ENCODE peak calls at places on chromosomes 1 and 21, in nine cellular contexts. One of them, this sample, is unnamed.

GRCh38 chr1:68173283-68174172 is 58.8 kb downstream of the WLS start:
- DNase-seq in heart left ventricle: no peak
- DNase-seq in anterior cingulate cortex: no peak
- DNase-seq in endothelial cell: no peak
- DNase-seq in astrocyte of the cerebellum: peak
- DNase-seq in small intestine: no peak
- DNase-seq in NCI-H774: peak
- DNase-seq in activated B cell treated with CpG ODN at 0.5 μM for 24 hours: no peak
- DNase-seq in fibroblast of lung: peak
- DNase-seq in this sample: no peak

GRCh38 chr1:63074321-63074720 is 248.0 kb upstream of the FOXD3 start:
- DNase-seq in heart left ventricle: no peak
- DNase-seq in anterior cingulate cortex: no peak
- DNase-seq in endothelial cell: no peak
- DNase-seq in astrocyte of the cerebellum: no peak
- DNase-seq in small intestine: no peak
- DNase-seq in NCI-H774: no peak
- DNase-seq in activated B cell treated with CpG ODN at 0.5 μM for 24 hours: no peak
- DNase-seq in fibroblast of lung: no peak
- DNase-seq in this sample: no peak

GRCh38 chr1:7646981-7647901 is 123.9 kb upstream of the VAMP3 start:
- DNase-seq in heart left ventricle: peak
- DNase-seq in anterior cingulate cortex: peak
- DNase-seq in endothelial cell: peak
- DNase-seq in astrocyte of the cerebellum: no peak
- DNase-seq in small intestine: peak
- DNase-seq in NCI-H774: peak
- DNase-seq in activated B cell treated with CpG ODN at 0.5 μM for 24 hours: peak
- DNase-seq in fibroblast of lung: peak
- DNase-seq in this sample: peak

GRCh38 chr1:165342588-165342987 is 13.9 kb downstream of the LMX1A start:
- DNase-seq in heart left ventricle: no peak
- DNase-seq in anterior cingulate cortex: no peak
- DNase-seq in endothelial cell: no peak
- DNase-seq in astrocyte of the cerebellum: no peak
- DNase-seq in small intestine: no peak
- DNase-seq in NCI-H774: no peak
- DNase-seq in activated B cell treated with CpG ODN at 0.5 μM for 24 hours: no peak
- DNase-seq in fibroblast of lung: no peak
- DNase-seq in this sample: no peak

GRCh38 chr1:186102107-186102506 is 272.9 kb downstream of the TPR start:
- DNase-seq in heart left ventricle: no peak
- DNase-seq in anterior cingulate cortex: no peak
- DNase-seq in endothelial cell: no peak
- DNase-seq in astrocyte of the cerebellum: no peak
- DNase-seq in small intestine: no peak
- DNase-seq in NCI-H774: no peak
- DNase-seq in activated B cell treated with CpG ODN at 0.5 μM for 24 hours: no peak
- DNase-seq in fibroblast of lung: no peak
- DNase-seq in this sample: no peak

GRCh38 chr21:36082140-36082742 is 12.4 kb downstream of the CBR1 start:
- DNase-seq in heart left ventricle: no peak
- DNase-seq in anterior cingulate cortex: no peak
- DNase-seq in endothelial cell: no peak
- DNase-seq in astrocyte of the cerebellum: no peak
- DNase-seq in small intestine: no peak
- DNase-seq in NCI-H774: no peak
- DNase-seq in activated B cell treated with CpG ODN at 0.5 μM for 24 hours: no peak
- DNase-seq in fibroblast of lung: peak
- DNase-seq in this sample: no peak

GRCh38 chr1:172352435-172352834 is 68.0 kb upstream of the C1orf105 start:
- DNase-seq in heart left ventricle: no peak
- DNase-seq in anterior cingulate cortex: no peak
- DNase-seq in endothelial cell: no peak
- DNase-seq in astrocyte of the cerebellum: no peak
- DNase-seq in small intestine: no peak
- DNase-seq in NCI-H774: no peak
- DNase-seq in activated B cell treated with CpG ODN at 0.5 μM for 24 hours: no peak
- DNase-seq in fibroblast of lung: no peak
- DNase-seq in this sample: no peak

GRCh38 chr1:192057766-192058165 is 100.5 kb upstream of the RGS18 start:
- DNase-seq in heart left ventricle: no peak
- DNase-seq in anterior cingulate cortex: no peak
- DNase-seq in endothelial cell: no peak
- DNase-seq in astrocyte of the cerebellum: no peak
- DNase-seq in small intestine: no peak
- DNase-seq in NCI-H774: no peak
- DNase-seq in activated B cell treated with CpG ODN at 0.5 μM for 24 hours: no peak
- DNase-seq in fibroblast of lung: no peak
- DNase-seq in this sample: no peak

GRCh38 chr1:115807723-115808122 is 33.2 kb downstream of the NHLH2 start:
- DNase-seq in heart left ventricle: no peak
- DNase-seq in anterior cingulate cortex: peak
- DNase-seq in endothelial cell: peak
- DNase-seq in astrocyte of the cerebellum: peak
- DNase-seq in small intestine: peak
- DNase-seq in NCI-H774: peak
- DNase-seq in activated B cell treated with CpG ODN at 0.5 μM for 24 hours: no peak
- DNase-seq in fibroblast of lung: peak
- DNase-seq in this sample: no peak

GRCh38 chr1:94686882-94687281 is 133.3 kb upstream of the SLC44A3 start:
- DNase-seq in heart left ventricle: no peak
- DNase-seq in anterior cingulate cortex: no peak
- DNase-seq in endothelial cell: no peak
- DNase-seq in astrocyte of the cerebellum: no peak
- DNase-seq in small intestine: peak
- DNase-seq in NCI-H774: no peak
- DNase-seq in activated B cell treated with CpG ODN at 0.5 μM for 24 hours: no peak
- DNase-seq in fibroblast of lung: no peak
- DNase-seq in this sample: no peak

GRCh38 chr1:1004780-1005697 is 5.1 kb upstream of the HES4 start:
- DNase-seq in heart left ventricle: no peak
- DNase-seq in anterior cingulate cortex: no peak
- DNase-seq in endothelial cell: peak
- DNase-seq in astrocyte of the cerebellum: no peak
- DNase-seq in small intestine: peak
- DNase-seq in NCI-H774: peak
- DNase-seq in activated B cell treated with CpG ODN at 0.5 μM for 24 hours: no peak
- DNase-seq in fibroblast of lung: peak
- DNase-seq in this sample: no peak

GRCh38 chr1:231272173-231272572 is 31.2 kb downstream of the GNPAT start:
- DNase-seq in heart left ventricle: no peak
- DNase-seq in anterior cingulate cortex: no peak
- DNase-seq in endothelial cell: no peak
- DNase-seq in astrocyte of the cerebellum: no peak
- DNase-seq in small intestine: no peak
- DNase-seq in NCI-H774: no peak
- DNase-seq in activated B cell treated with CpG ODN at 0.5 μM for 24 hours: no peak
- DNase-seq in fibroblast of lung: no peak
- DNase-seq in this sample: no peak

GRCh38 chr1:77081834-77082233 is 137.4 kb downstream of the PIGK start:
- DNase-seq in heart left ventricle: peak
- DNase-seq in anterior cingulate cortex: no peak
- DNase-seq in endothelial cell: no peak
- DNase-seq in astrocyte of the cerebellum: no peak
- DNase-seq in small intestine: no peak
- DNase-seq in NCI-H774: no peak
- DNase-seq in activated B cell treated with CpG ODN at 0.5 μM for 24 hours: no peak
- DNase-seq in fibroblast of lung: no peak
- DNase-seq in this sample: no peak

GRCh38 chr1:52054496-52055065 is 410 bp downstream of the TXNDC12 start:
- DNase-seq in heart left ventricle: no peak
- DNase-seq in anterior cingulate cortex: no peak
- DNase-seq in endothelial cell: no peak
- DNase-seq in astrocyte of the cerebellum: no peak
- DNase-seq in small intestine: no peak
- DNase-seq in NCI-H774: no peak
- DNase-seq in activated B cell treated with CpG ODN at 0.5 μM for 24 hours: no peak
- DNase-seq in fibroblast of lung: no peak
- DNase-seq in this sample: no peak

GRCh38 chr1:36570016-36570415 is 87.3 kb upstream of the CSF3R start:
- DNase-seq in heart left ventricle: no peak
- DNase-seq in anterior cingulate cortex: no peak
- DNase-seq in endothelial cell: no peak
- DNase-seq in astrocyte of the cerebellum: no peak
- DNase-seq in small intestine: no peak
- DNase-seq in NCI-H774: no peak
- DNase-seq in activated B cell treated with CpG ODN at 0.5 μM for 24 hours: no peak
- DNase-seq in fibroblast of lung: no peak
- DNase-seq in this sample: peak

GRCh38 chr1:34060901-34061415 is 104.1 kb downstream of the CSMD2 start:
- DNase-seq in heart left ventricle: peak
- DNase-seq in anterior cingulate cortex: no peak
- DNase-seq in endothelial cell: no peak
- DNase-seq in astrocyte of the cerebellum: no peak
- DNase-seq in small intestine: no peak
- DNase-seq in NCI-H774: no peak
- DNase-seq in activated B cell treated with CpG ODN at 0.5 μM for 24 hours: no peak
- DNase-seq in fibroblast of lung: no peak
- DNase-seq in this sample: no peak

GRCh38 chr21:44510508-44511218 is 29.3 kb downstream of the KRTAP10-1 start:
- DNase-seq in heart left ventricle: peak
- DNase-seq in anterior cingulate cortex: no peak
- DNase-seq in endothelial cell: peak
- DNase-seq in astrocyte of the cerebellum: no peak
- DNase-seq in small intestine: peak
- DNase-seq in NCI-H774: peak
- DNase-seq in activated B cell treated with CpG ODN at 0.5 μM for 24 hours: peak
- DNase-seq in fibroblast of lung: peak
- DNase-seq in this sample: no peak

GRCh38 chr1:211329764-211330201 is 3.1 kb downstream of the TRAF5 start:
- DNase-seq in heart left ventricle: no peak
- DNase-seq in anterior cingulate cortex: no peak
- DNase-seq in endothelial cell: no peak
- DNase-seq in astrocyte of the cerebellum: no peak
- DNase-seq in small intestine: peak
- DNase-seq in NCI-H774: no peak
- DNase-seq in activated B cell treated with CpG ODN at 0.5 μM for 24 hours: no peak
- DNase-seq in fibroblast of lung: no peak
- DNase-seq in this sample: peak

GRCh38 chr21:26842976-26843911 is 2.0 kb downstream of the ADAMTS1 start:
- DNase-seq in heart left ventricle: peak
- DNase-seq in anterior cingulate cortex: peak
- DNase-seq in endothelial cell: peak
- DNase-seq in astrocyte of the cerebellum: peak
- DNase-seq in small intestine: peak
- DNase-seq in NCI-H774: peak
- DNase-seq in activated B cell treated with CpG ODN at 0.5 μM for 24 hours: no peak
- DNase-seq in fibroblast of lung: peak
- DNase-seq in this sample: peak

GRCh38 chr1:202155478-202156021 is 4.9 kb downstream of the PTPN7 start:
- DNase-seq in heart left ventricle: no peak
- DNase-seq in anterior cingulate cortex: no peak
- DNase-seq in endothelial cell: no peak
- DNase-seq in astrocyte of the cerebellum: no peak
- DNase-seq in small intestine: peak
- DNase-seq in NCI-H774: no peak
- DNase-seq in activated B cell treated with CpG ODN at 0.5 μM for 24 hours: no peak
- DNase-seq in fibroblast of lung: no peak
- DNase-seq in this sample: no peak

GRCh38 chr1:174785506-174785905 is 214.2 kb upstream of the CACYBP start:
- DNase-seq in heart left ventricle: no peak
- DNase-seq in anterior cingulate cortex: no peak
- DNase-seq in endothelial cell: no peak
- DNase-seq in astrocyte of the cerebellum: no peak
- DNase-seq in small intestine: no peak
- DNase-seq in NCI-H774: no peak
- DNase-seq in activated B cell treated with CpG ODN at 0.5 μM for 24 hours: no peak
- DNase-seq in fibroblast of lung: no peak
- DNase-seq in this sample: no peak

GRCh38 chr21:41736423-41736822 is 30.4 kb downstream of the RIPK4 start:
- DNase-seq in heart left ventricle: no peak
- DNase-seq in anterior cingulate cortex: no peak
- DNase-seq in endothelial cell: no peak
- DNase-seq in astrocyte of the cerebellum: no peak
- DNase-seq in small intestine: no peak
- DNase-seq in NCI-H774: no peak
- DNase-seq in activated B cell treated with CpG ODN at 0.5 μM for 24 hours: no peak
- DNase-seq in fibroblast of lung: no peak
- DNase-seq in this sample: no peak

GRCh38 chr1:222084996-222085395 is 343.1 kb upstream of the DUSP10 start:
- DNase-seq in heart left ventricle: no peak
- DNase-seq in anterior cingulate cortex: no peak
- DNase-seq in endothelial cell: no peak
- DNase-seq in astrocyte of the cerebellum: no peak
- DNase-seq in small intestine: no peak
- DNase-seq in NCI-H774: no peak
- DNase-seq in activated B cell treated with CpG ODN at 0.5 μM for 24 hours: no peak
- DNase-seq in fibroblast of lung: no peak
- DNase-seq in this sample: no peak

GRCh38 chr1:184110253-184111204 is 59.0 kb downstream of the TSEN15 start:
- DNase-seq in heart left ventricle: no peak
- DNase-seq in anterior cingulate cortex: no peak
- DNase-seq in endothelial cell: no peak
- DNase-seq in astrocyte of the cerebellum: no peak
- DNase-seq in small intestine: no peak
- DNase-seq in NCI-H774: no peak
- DNase-seq in activated B cell treated with CpG ODN at 0.5 μM for 24 hours: no peak
- DNase-seq in fibroblast of lung: no peak
- DNase-seq in this sample: no peak

GRCh38 chr1:229557913-229558414 is 543 bp downstream of the ABCB10 start:
- DNase-seq in heart left ventricle: peak
- DNase-seq in anterior cingulate cortex: no peak
- DNase-seq in endothelial cell: peak
- DNase-seq in astrocyte of the cerebellum: no peak
- DNase-seq in small intestine: peak
- DNase-seq in NCI-H774: peak
- DNase-seq in activated B cell treated with CpG ODN at 0.5 μM for 24 hours: peak
- DNase-seq in fibroblast of lung: peak
- DNase-seq in this sample: peak

GRCh38 chr21:25638634-25639166 is 358 bp upstream of the JAM2 start:
- DNase-seq in heart left ventricle: no peak
- DNase-seq in anterior cingulate cortex: no peak
- DNase-seq in endothelial cell: no peak
- DNase-seq in astrocyte of the cerebellum: no peak
- DNase-seq in small intestine: no peak
- DNase-seq in NCI-H774: no peak
- DNase-seq in activated B cell treated with CpG ODN at 0.5 μM for 24 hours: no peak
- DNase-seq in fibroblast of lung: peak
- DNase-seq in this sample: no peak

GRCh38 chr21:36909423-36909822 is 57.0 kb downstream of the HLCS start:
- DNase-seq in heart left ventricle: no peak
- DNase-seq in anterior cingulate cortex: no peak
- DNase-seq in endothelial cell: no peak
- DNase-seq in astrocyte of the cerebellum: no peak
- DNase-seq in small intestine: no peak
- DNase-seq in NCI-H774: no peak
- DNase-seq in activated B cell treated with CpG ODN at 0.5 μM for 24 hours: no peak
- DNase-seq in fibroblast of lung: peak
- DNase-seq in this sample: no peak

GRCh38 chr1:125118147-125118993 is 3933.6 kb downstream of the SRGAP2C start:
- DNase-seq in heart left ventricle: no peak
- DNase-seq in anterior cingulate cortex: no peak
- DNase-seq in endothelial cell: no peak
- DNase-seq in astrocyte of the cerebellum: no peak
- DNase-seq in small intestine: no peak
- DNase-seq in NCI-H774: no peak
- DNase-seq in activated B cell treated with CpG ODN at 0.5 μM for 24 hours: no peak
- DNase-seq in fibroblast of lung: no peak
- DNase-seq in this sample: peak

GRCh38 chr21:43734131-43734634 is 15.3 kb downstream of the PDXK start:
- DNase-seq in heart left ventricle: no peak
- DNase-seq in anterior cingulate cortex: no peak
- DNase-seq in endothelial cell: no peak
- DNase-seq in astrocyte of the cerebellum: no peak
- DNase-seq in small intestine: peak
- DNase-seq in NCI-H774: no peak
- DNase-seq in activated B cell treated with CpG ODN at 0.5 μM for 24 hours: no peak
- DNase-seq in fibroblast of lung: no peak
- DNase-seq in this sample: no peak

GRCh38 chr1:1132928-1133750 is 17.2 kb upstream of the C1orf159 start:
- DNase-seq in heart left ventricle: peak
- DNase-seq in anterior cingulate cortex: no peak
- DNase-seq in endothelial cell: no peak
- DNase-seq in astrocyte of the cerebellum: no peak
- DNase-seq in small intestine: peak
- DNase-seq in NCI-H774: no peak
- DNase-seq in activated B cell treated with CpG ODN at 0.5 μM for 24 hours: no peak
- DNase-seq in fibroblast of lung: peak
- DNase-seq in this sample: no peak

GRCh38 chr1:194940336-194940735 is 1667.9 kb downstream of the KCNT2 start:
- DNase-seq in heart left ventricle: no peak
- DNase-seq in anterior cingulate cortex: no peak
- DNase-seq in endothelial cell: no peak
- DNase-seq in astrocyte of the cerebellum: no peak
- DNase-seq in small intestine: no peak
- DNase-seq in NCI-H774: no peak
- DNase-seq in activated B cell treated with CpG ODN at 0.5 μM for 24 hours: no peak
- DNase-seq in fibroblast of lung: no peak
- DNase-seq in this sample: no peak

This sample was measured in suprapubic skin.